ENCODE peak calls at places on chromosome 6, in eight cellular contexts. E is left kidney, Z is activated T-cell treated with anti-CD3 and anti-CD28 coated beads for 1 hour, C is Caki2, K is transverse colon, R is foreskin fibroblast, X is hypothalamus, N is neural crest cell. L is an unnamed sample.

GRCh38 chr6:13397359-13398080 is 69.2 kb upstream of the TBC1D7 start:
- DNase-seq in Z (no peak), K (peak), N (no peak), C (no peak), X (no peak), R (no peak), E (no peak), L (no peak)

GRCh38 chr6:17816921-17817611 is 110.3 kb upstream of the NUP153 start:
- DNase-seq in N (no peak), C (peak), X (no peak), R (peak), K (no peak), Z (no peak), E (peak), L (no peak)

GRCh38 chr6:39225946-39226437 is 3.3 kb downstream of the KCNK5 start:
- DNase-seq in E (no peak), R (no peak), Z (no peak), N (no peak), C (no peak), K (no peak), X (no peak), L (peak)

GRCh38 chr6:74785236-74785635 is 420.6 kb downstream of the COL12A1 start:
- DNase-seq in K (no peak), Z (no peak), R (peak), E (no peak), X (no peak), C (no peak), N (no peak), L (no peak)

GRCh38 chr6:33583591-33584155 is 3.6 kb upstream of the BAK1 start:
- DNase-seq in K (no peak), C (no peak), E (no peak), X (no peak), N (peak), R (peak), Z (no peak), L (no peak)

GRCh38 chr6:53035549-53036213 is 29.5 kb upstream of the FBXO9 start:
- DNase-seq in X (no peak), Z (no peak), N (no peak), R (peak), K (no peak), C (no peak), E (no peak), L (no peak)

GRCh38 chr6:117495873-117496272 is 13.4 kb downstream of the DCBLD1 start:
- DNase-seq in K (no peak), R (peak), C (no peak), E (no peak), Z (no peak), N (no peak), X (no peak), L (no peak)

GRCh38 chr6:76135481-76135880 is 63.0 kb upstream of the IMPG1 start:
- DNase-seq in C (no peak), N (no peak), K (no peak), R (no peak), X (no peak), Z (no peak), E (no peak), L (no peak)

GRCh38 chr6:116223355-116223754 is 30.5 kb downstream of the TSPYL4 start:
- DNase-seq in Z (no peak), N (no peak), R (no peak), C (no peak), E (no peak), K (no peak), X (no peak), L (no peak)

GRCh38 chr6:149974825-149975224 is 11.1 kb downstream of the ULBP1 start:
- DNase-seq in E (no peak), C (no peak), N (no peak), X (no peak), Z (no peak), R (no peak), K (no peak), L (no peak)

GRCh38 chr6:149140910-149141290 is 176.6 kb upstream of the TAB2 start:
- DNase-seq in C (no peak), X (no peak), E (no peak), R (no peak), Z (no peak), N (no peak), K (no peak), L (no peak)

GRCh38 chr6:113934101-113934500 is 36.8 kb downstream of the HDAC2 start:
- DNase-seq in E (no peak), X (no peak), Z (no peak), C (no peak), K (no peak), N (no peak), R (no peak), L (no peak)

GRCh38 chr6:139509167-139509566 is 134.7 kb upstream of the CITED2 start:
- DNase-seq in X (no peak), Z (no peak), K (no peak), N (no peak), E (no peak), C (no peak), R (no peak), L (no peak)

GRCh38 chr6:114342086-114342825 is 567 bp downstream of the HS3ST5 start:
- DNase-seq in C (no peak), Z (no peak), K (peak), N (peak), E (peak), X (peak), R (peak), L (no peak)

GRCh38 chr6:161013697-161014096 is 22.1 kb downstream of the MAP3K4 start:
- DNase-seq in X (no peak), K (no peak), Z (no peak), E (no peak), R (no peak), C (no peak), N (no peak), L (no peak)

GRCh38 chr6:111711476-111711875 is 105.8 kb upstream of the TRAF3IP2 start:
- DNase-seq in N (peak), X (peak), E (peak), C (no peak), R (peak), K (peak), Z (no peak), L (no peak)

GRCh38 chr6:80639243-80639642 is 532.8 kb downstream of the BCKDHB start:
- DNase-seq in Z (no peak), R (no peak), K (no peak), X (no peak), N (no peak), C (no peak), E (no peak), L (no peak)

GRCh38 chr6:11270030-11271027 is 37.9 kb upstream of the NEDD9 start:
- DNase-seq in C (peak), E (peak), Z (no peak), N (no peak), K (peak), X (no peak), R (no peak), L (no peak)

GRCh38 chr6:41371992-41372525 is 36.7 kb downstream of the NCR2 start:
- DNase-seq in R (peak), N (no peak), X (no peak), Z (peak), C (peak), K (no peak), E (peak), L (no peak)

GRCh38 chr6:142853244-142854180 is 91.5 kb downstream of the HIVEP2 start:
- DNase-seq in C (peak), Z (no peak), E (no peak), N (no peak), K (peak), X (peak), R (no peak), L (no peak)

GRCh38 chr6:133407320-133408100 is 166.4 kb downstream of the EYA4 start:
- DNase-seq in X (no peak), Z (no peak), C (no peak), E (peak), N (no peak), R (no peak), K (no peak), L (no peak)

GRCh38 chr6:41527721-41528408 is 18.3 kb upstream of the FOXP4 start:
- DNase-seq in E (peak), K (peak), C (no peak), R (peak), Z (no peak), N (no peak), X (no peak), L (no peak)

GRCh38 chr6:170029416-170030283 is 261.2 kb downstream of the DLL1 start:
- DNase-seq in E (no peak), C (no peak), Z (no peak), N (no peak), X (no peak), K (peak), R (no peak), L (no peak)

GRCh38 chr6:25987845-25988244 is 25.2 kb downstream of the TRIM38 start:
- DNase-seq in K (no peak), X (no peak), N (no peak), R (no peak), Z (no peak), E (no peak), C (no peak), L (no peak)

GRCh38 chr6:149499066-149499465 is 14.3 kb upstream of the ZC3H12D start:
- DNase-seq in K (no peak), X (no peak), N (no peak), R (peak), Z (no peak), C (peak), E (no peak), L (no peak)

GRCh38 chr6:105270511-105270910 is 90.7 kb upstream of the POPDC3 start:
- DNase-seq in Z (no peak), E (no peak), K (no peak), X (no peak), R (peak), C (no peak), N (no peak), L (no peak)

GRCh38 chr6:141388666-141389065 is 744.1 kb upstream of the GJE1 start:
- DNase-seq in K (no peak), X (no peak), C (no peak), Z (no peak), E (no peak), R (no peak), N (no peak), L (no peak)

GRCh38 chr6:147974376-147974775 is 368.3 kb upstream of the SASH1 start:
- DNase-seq in R (peak), E (no peak), N (no peak), X (no peak), K (no peak), C (peak), Z (no peak), L (no peak)

L was measured in activated effector memory CD4-positive, alpha-beta T cell treated with Interleukin-2 at 50 U/mL for 16 hours.